ENCODE peak calls at places on chromosomes 11 and 22, in nine cellular contexts. One of them, this sample, is unnamed.

GRCh38 chr11:92709329-92709728 is 260.1 kb upstream of the MTNR1B start:
- DNase-seq in NCI-H1092: no peak
- DNase-seq in transverse colon: no peak
- DNase-seq in psoas muscle: no peak
- DNase-seq in pancreas: no peak
- DNase-seq in M059J: no peak
- DNase-seq in fibroblast of lung: no peak
- DNase-seq in cardiac fibroblast: no peak
- DNase-seq in IMR-90: no peak
- DNase-seq in this sample: no peak

GRCh38 chr22:35524966-35525686 is 15.5 kb upstream of the RASD2 start:
- DNase-seq in pancreas: no peak
- DNase-seq in fibroblast of lung: peak
- DNase-seq in NCI-H1092: peak
- DNase-seq in M059J: no peak
- DNase-seq in IMR-90: no peak
- DNase-seq in transverse colon: no peak
- DNase-seq in cardiac fibroblast: no peak
- DNase-seq in psoas muscle: peak
- DNase-seq in this sample: peak

GRCh38 chr11:69342588-69343330 is 48.8 kb downstream of the MYEOV start:
- DNase-seq in IMR-90: no peak
- DNase-seq in fibroblast of lung: no peak
- DNase-seq in NCI-H1092: no peak
- DNase-seq in pancreas: no peak
- DNase-seq in cardiac fibroblast: no peak
- DNase-seq in M059J: no peak
- DNase-seq in transverse colon: no peak
- DNase-seq in psoas muscle: no peak
- DNase-seq in this sample: no peak

GRCh38 chr22:26364066-26365015 is 64.7 kb upstream of the ASPHD2 start:
- DNase-seq in pancreas: peak
- DNase-seq in psoas muscle: peak
- DNase-seq in NCI-H1092: peak
- DNase-seq in IMR-90: peak
- DNase-seq in fibroblast of lung: peak
- DNase-seq in M059J: peak
- DNase-seq in cardiac fibroblast: peak
- DNase-seq in transverse colon: peak
- DNase-seq in this sample: peak

GRCh38 chr11:13276454-13276851 is 1.1 kb upstream of the BMAL1 start:
- DNase-seq in psoas muscle: no peak
- DNase-seq in cardiac fibroblast: no peak
- DNase-seq in transverse colon: peak
- DNase-seq in fibroblast of lung: no peak
- DNase-seq in IMR-90: no peak
- DNase-seq in pancreas: no peak
- DNase-seq in M059J: no peak
- DNase-seq in NCI-H1092: no peak
- DNase-seq in this sample: no peak

GRCh38 chr11:3035333-3035732 is 21.9 kb downstream of the CARS1 start:
- DNase-seq in NCI-H1092: no peak
- DNase-seq in cardiac fibroblast: no peak
- DNase-seq in transverse colon: no peak
- DNase-seq in IMR-90: no peak
- DNase-seq in psoas muscle: no peak
- DNase-seq in fibroblast of lung: no peak
- DNase-seq in M059J: no peak
- DNase-seq in pancreas: no peak
- DNase-seq in this sample: no peak

GRCh38 chr11:1931326-1931725 is 11.8 kb downstream of the TNNT3 start:
- DNase-seq in M059J: no peak
- DNase-seq in psoas muscle: peak
- DNase-seq in transverse colon: no peak
- DNase-seq in IMR-90: peak
- DNase-seq in cardiac fibroblast: peak
- DNase-seq in pancreas: no peak
- DNase-seq in NCI-H1092: no peak
- DNase-seq in fibroblast of lung: peak
- DNase-seq in this sample: no peak

GRCh38 chr11:122207921-122208764 is 92.1 kb upstream of the BLID start:
- DNase-seq in fibroblast of lung: peak
- DNase-seq in transverse colon: no peak
- DNase-seq in cardiac fibroblast: peak
- DNase-seq in NCI-H1092: no peak
- DNase-seq in IMR-90: peak
- DNase-seq in pancreas: no peak
- DNase-seq in M059J: peak
- DNase-seq in psoas muscle: no peak
- DNase-seq in this sample: no peak

GRCh38 chr11:232783-233565 is 3.2 kb downstream of the SIRT3 start:
- DNase-seq in psoas muscle: no peak
- DNase-seq in IMR-90: no peak
- DNase-seq in pancreas: no peak
- DNase-seq in cardiac fibroblast: no peak
- DNase-seq in fibroblast of lung: no peak
- DNase-seq in NCI-H1092: no peak
- DNase-seq in transverse colon: no peak
- DNase-seq in M059J: no peak
- DNase-seq in this sample: no peak

GRCh38 chr11:4194889-4195288 is 100.3 kb downstream of the RRM1 start:
- DNase-seq in transverse colon: no peak
- DNase-seq in M059J: no peak
- DNase-seq in psoas muscle: no peak
- DNase-seq in IMR-90: no peak
- DNase-seq in NCI-H1092: no peak
- DNase-seq in cardiac fibroblast: no peak
- DNase-seq in fibroblast of lung: no peak
- DNase-seq in pancreas: no peak
- DNase-seq in this sample: no peak

GRCh38 chr11:72352859-72353551 is 81.3 kb downstream of the CLPB start:
- DNase-seq in transverse colon: no peak
- DNase-seq in psoas muscle: no peak
- DNase-seq in IMR-90: peak
- DNase-seq in M059J: peak
- DNase-seq in NCI-H1092: no peak
- DNase-seq in pancreas: no peak
- DNase-seq in fibroblast of lung: peak
- DNase-seq in cardiac fibroblast: peak
- DNase-seq in this sample: peak

GRCh38 chr11:69285766-69286165 is 8.2 kb upstream of the MYEOV start:
- DNase-seq in NCI-H1092: no peak
- DNase-seq in pancreas: no peak
- DNase-seq in psoas muscle: no peak
- DNase-seq in IMR-90: no peak
- DNase-seq in fibroblast of lung: no peak
- DNase-seq in transverse colon: no peak
- DNase-seq in M059J: no peak
- DNase-seq in cardiac fibroblast: no peak
- DNase-seq in this sample: no peak

GRCh38 chr11:94025695-94026394 is 4.7 kb downstream of the HEPHL1 start:
- DNase-seq in fibroblast of lung: peak
- DNase-seq in pancreas: no peak
- DNase-seq in NCI-H1092: no peak
- DNase-seq in M059J: peak
- DNase-seq in cardiac fibroblast: no peak
- DNase-seq in IMR-90: peak
- DNase-seq in transverse colon: no peak
- DNase-seq in psoas muscle: no peak
- DNase-seq in this sample: no peak

GRCh38 chr11:66020618-66021357 is 5.5 kb downstream of the CATSPER1 start:
- DNase-seq in NCI-H1092: no peak
- DNase-seq in pancreas: no peak
- DNase-seq in IMR-90: peak
- DNase-seq in transverse colon: peak
- DNase-seq in M059J: peak
- DNase-seq in psoas muscle: peak
- DNase-seq in fibroblast of lung: peak
- DNase-seq in cardiac fibroblast: peak
- DNase-seq in this sample: no peak

GRCh38 chr22:46522743-46523300 is 14.6 kb downstream of the CELSR1 start:
- DNase-seq in NCI-H1092: no peak
- DNase-seq in cardiac fibroblast: no peak
- DNase-seq in IMR-90: no peak
- DNase-seq in pancreas: no peak
- DNase-seq in transverse colon: no peak
- DNase-seq in M059J: no peak
- DNase-seq in fibroblast of lung: no peak
- DNase-seq in psoas muscle: no peak
- DNase-seq in this sample: no peak

GRCh38 chr22:50569041-50569459 is 6.3 kb upstream of the SYCE3 start:
- DNase-seq in fibroblast of lung: no peak
- DNase-seq in NCI-H1092: no peak
- DNase-seq in psoas muscle: no peak
- DNase-seq in cardiac fibroblast: no peak
- DNase-seq in pancreas: peak
- DNase-seq in M059J: no peak
- DNase-seq in IMR-90: no peak
- DNase-seq in transverse colon: peak
- DNase-seq in this sample: no peak

This sample was measured in NCI-H2171.